ENCODE peak calls at places on chromosomes 12 and 14, in ten cellular contexts. One of them, this sample, is unnamed.

GRCh38 chr14:23284654-23285529 is 1.0 kb downstream of the HOMEZ start:
- DNase-seq in transverse colon: no peak
- DNase-seq in substantia nigra: no peak
- DNase-seq in ELF-1: no peak
- DNase-seq in left ventricle myocardium inferior: no peak
- DNase-seq in AG08396: peak; percentile 35
- DNase-seq in stimulated activated CD4-positive, alpha-beta T cell treated with anti-CD3 and anti-CD28 coated beads, TNF-alpha, amount 100 ng/mL, for 1 hour: no peak
- DNase-seq in NCI-H82: no peak
- DNase-seq in activated T-helper 1 cell treated with anti-CD3 and anti-CD28 coated beads, Interleukin-12 subunit alpha, Interleukin-12 subunit beta, Interleukin-2, Interleukin-4 antibody, amounts not matched to agents 30 ng/mL and 10 ng/mL and 1 ng/mL, durations not matched to agents 14 hours and 24 hours and 36 hours: no peak
- DNase-seq in NCI-H2171 treated with DMSO at 0.1 percent for 48 hours: peak; percentile 19
- DNase-seq in this sample: peak; percentile 38

GRCh38 chr12:53061404-53062010 is 11.6 kb downstream of the TNS2 start:
- DNase-seq in NCI-H82: peak; percentile 67
- DNase-seq in stimulated activated CD4-positive, alpha-beta T cell treated with anti-CD3 and anti-CD28 coated beads, TNF-alpha, amount 100 ng/mL, for 1 hour: no peak
- DNase-seq in NCI-H2171 treated with DMSO at 0.1 percent for 48 hours: peak; percentile 84
- DNase-seq in left ventricle myocardium inferior: no peak
- DNase-seq in transverse colon: peak; percentile 78
- DNase-seq in AG08396: no peak
- DNase-seq in substantia nigra: no peak
- DNase-seq in activated T-helper 1 cell treated with anti-CD3 and anti-CD28 coated beads, Interleukin-12 subunit alpha, Interleukin-12 subunit beta, Interleukin-2, Interleukin-4 antibody, amounts not matched to agents 30 ng/mL and 10 ng/mL and 1 ng/mL, durations not matched to agents 14 hours and 24 hours and 36 hours: no peak
- DNase-seq in ELF-1: no peak
- DNase-seq in this sample: no peak

GRCh38 chr14:84404246-84404645 is 1125.7 kb upstream of the FLRT2 start:
- DNase-seq in substantia nigra: no peak
- DNase-seq in NCI-H82: no peak
- DNase-seq in NCI-H2171 treated with DMSO at 0.1 percent for 48 hours: peak; percentile 62
- DNase-seq in AG08396: no peak
- DNase-seq in stimulated activated CD4-positive, alpha-beta T cell treated with anti-CD3 and anti-CD28 coated beads, TNF-alpha, amount 100 ng/mL, for 1 hour: no peak
- DNase-seq in activated T-helper 1 cell treated with anti-CD3 and anti-CD28 coated beads, Interleukin-12 subunit alpha, Interleukin-12 subunit beta, Interleukin-2, Interleukin-4 antibody, amounts not matched to agents 30 ng/mL and 10 ng/mL and 1 ng/mL, durations not matched to agents 14 hours and 24 hours and 36 hours: no peak
- DNase-seq in ELF-1: no peak
- DNase-seq in left ventricle myocardium inferior: no peak
- DNase-seq in transverse colon: no peak
- DNase-seq in this sample: no peak

GRCh38 chr12:88242161-88242925 is 100.2 kb downstream of the TMTC3 start:
- DNase-seq in NCI-H82: no peak
- DNase-seq in transverse colon: no peak
- DNase-seq in left ventricle myocardium inferior: no peak
- DNase-seq in substantia nigra: no peak
- DNase-seq in NCI-H2171 treated with DMSO at 0.1 percent for 48 hours: no peak
- DNase-seq in activated T-helper 1 cell treated with anti-CD3 and anti-CD28 coated beads, Interleukin-12 subunit alpha, Interleukin-12 subunit beta, Interleukin-2, Interleukin-4 antibody, amounts not matched to agents 30 ng/mL and 10 ng/mL and 1 ng/mL, durations not matched to agents 14 hours and 24 hours and 36 hours: no peak
- DNase-seq in ELF-1: no peak
- DNase-seq in AG08396: peak; percentile 66
- DNase-seq in stimulated activated CD4-positive, alpha-beta T cell treated with anti-CD3 and anti-CD28 coated beads, TNF-alpha, amount 100 ng/mL, for 1 hour: no peak
- DNase-seq in this sample: no peak

GRCh38 chr12:52167578-52167977 is 24.2 kb downstream of the KRT80 start:
- DNase-seq in substantia nigra: no peak
- DNase-seq in activated T-helper 1 cell treated with anti-CD3 and anti-CD28 coated beads, Interleukin-12 subunit alpha, Interleukin-12 subunit beta, Interleukin-2, Interleukin-4 antibody, amounts not matched to agents 30 ng/mL and 10 ng/mL and 1 ng/mL, durations not matched to agents 14 hours and 24 hours and 36 hours: no peak
- DNase-seq in NCI-H2171 treated with DMSO at 0.1 percent for 48 hours: no peak
- DNase-seq in NCI-H82: no peak
- DNase-seq in ELF-1: no peak
- DNase-seq in left ventricle myocardium inferior: no peak
- DNase-seq in AG08396: no peak
- DNase-seq in stimulated activated CD4-positive, alpha-beta T cell treated with anti-CD3 and anti-CD28 coated beads, TNF-alpha, amount 100 ng/mL, for 1 hour: no peak
- DNase-seq in transverse colon: no peak
- DNase-seq in this sample: no peak

GRCh38 chr12:62248873-62249272 is 11.3 kb upstream of the USP15 start:
- DNase-seq in AG08396: no peak
- DNase-seq in transverse colon: no peak
- DNase-seq in substantia nigra: no peak
- DNase-seq in left ventricle myocardium inferior: no peak
- DNase-seq in ELF-1: no peak
- DNase-seq in NCI-H2171 treated with DMSO at 0.1 percent for 48 hours: no peak
- DNase-seq in NCI-H82: no peak
- DNase-seq in activated T-helper 1 cell treated with anti-CD3 and anti-CD28 coated beads, Interleukin-12 subunit alpha, Interleukin-12 subunit beta, Interleukin-2, Interleukin-4 antibody, amounts not matched to agents 30 ng/mL and 10 ng/mL and 1 ng/mL, durations not matched to agents 14 hours and 24 hours and 36 hours: no peak
- DNase-seq in stimulated activated CD4-positive, alpha-beta T cell treated with anti-CD3 and anti-CD28 coated beads, TNF-alpha, amount 100 ng/mL, for 1 hour: no peak
- DNase-seq in this sample: no peak

GRCh38 chr14:73723411-73723798 is 9.2 kb upstream of the PNMA1 start:
- DNase-seq in transverse colon: no peak
- DNase-seq in NCI-H82: no peak
- DNase-seq in stimulated activated CD4-positive, alpha-beta T cell treated with anti-CD3 and anti-CD28 coated beads, TNF-alpha, amount 100 ng/mL, for 1 hour: no peak
- DNase-seq in AG08396: no peak
- DNase-seq in ELF-1: no peak
- DNase-seq in activated T-helper 1 cell treated with anti-CD3 and anti-CD28 coated beads, Interleukin-12 subunit alpha, Interleukin-12 subunit beta, Interleukin-2, Interleukin-4 antibody, amounts not matched to agents 30 ng/mL and 10 ng/mL and 1 ng/mL, durations not matched to agents 14 hours and 24 hours and 36 hours: no peak
- DNase-seq in NCI-H2171 treated with DMSO at 0.1 percent for 48 hours: no peak
- DNase-seq in substantia nigra: no peak
- DNase-seq in left ventricle myocardium inferior: no peak
- DNase-seq in this sample: no peak

GRCh38 chr12:127245009-127245408 is 1022.0 kb upstream of the TMEM132C start:
- DNase-seq in AG08396: peak; percentile 11
- DNase-seq in stimulated activated CD4-positive, alpha-beta T cell treated with anti-CD3 and anti-CD28 coated beads, TNF-alpha, amount 100 ng/mL, for 1 hour: no peak
- DNase-seq in activated T-helper 1 cell treated with anti-CD3 and anti-CD28 coated beads, Interleukin-12 subunit alpha, Interleukin-12 subunit beta, Interleukin-2, Interleukin-4 antibody, amounts not matched to agents 30 ng/mL and 10 ng/mL and 1 ng/mL, durations not matched to agents 14 hours and 24 hours and 36 hours: no peak
- DNase-seq in transverse colon: no peak
- DNase-seq in NCI-H2171 treated with DMSO at 0.1 percent for 48 hours: no peak
- DNase-seq in NCI-H82: no peak
- DNase-seq in substantia nigra: no peak
- DNase-seq in left ventricle myocardium inferior: no peak
- DNase-seq in ELF-1: no peak
- DNase-seq in this sample: no peak

GRCh38 chr14:76872796-76873432 is 46.7 kb downstream of the LRRC74A start:
- DNase-seq in AG08396: peak; percentile 78
- DNase-seq in left ventricle myocardium inferior: peak; percentile 58
- DNase-seq in transverse colon: peak; percentile 55
- DNase-seq in activated T-helper 1 cell treated with anti-CD3 and anti-CD28 coated beads, Interleukin-12 subunit alpha, Interleukin-12 subunit beta, Interleukin-2, Interleukin-4 antibody, amounts not matched to agents 30 ng/mL and 10 ng/mL and 1 ng/mL, durations not matched to agents 14 hours and 24 hours and 36 hours: peak; percentile 39
- DNase-seq in NCI-H2171 treated with DMSO at 0.1 percent for 48 hours: peak; percentile 67
- DNase-seq in substantia nigra: peak; percentile 18
- DNase-seq in stimulated activated CD4-positive, alpha-beta T cell treated with anti-CD3 and anti-CD28 coated beads, TNF-alpha, amount 100 ng/mL, for 1 hour: peak; percentile 29
- DNase-seq in NCI-H82: peak; percentile 72
- DNase-seq in ELF-1: peak; percentile 73
- DNase-seq in this sample: peak; percentile 39

GRCh38 chr12:124852911-124853441 is 10.7 kb downstream of the SCARB1 start:
- DNase-seq in substantia nigra: no peak
- DNase-seq in stimulated activated CD4-positive, alpha-beta T cell treated with anti-CD3 and anti-CD28 coated beads, TNF-alpha, amount 100 ng/mL, for 1 hour: no peak
- DNase-seq in activated T-helper 1 cell treated with anti-CD3 and anti-CD28 coated beads, Interleukin-12 subunit alpha, Interleukin-12 subunit beta, Interleukin-2, Interleukin-4 antibody, amounts not matched to agents 30 ng/mL and 10 ng/mL and 1 ng/mL, durations not matched to agents 14 hours and 24 hours and 36 hours: no peak
- DNase-seq in NCI-H2171 treated with DMSO at 0.1 percent for 48 hours: no peak
- DNase-seq in left ventricle myocardium inferior: no peak
- DNase-seq in ELF-1: no peak
- DNase-seq in transverse colon: no peak
- DNase-seq in NCI-H82: no peak
- DNase-seq in AG08396: no peak
- DNase-seq in this sample: no peak

GRCh38 chr14:91009501-91010152 is 50.8 kb downstream of the RPS6KA5 start:
- DNase-seq in stimulated activated CD4-positive, alpha-beta T cell treated with anti-CD3 and anti-CD28 coated beads, TNF-alpha, amount 100 ng/mL, for 1 hour: no peak
- DNase-seq in AG08396: no peak
- DNase-seq in ELF-1: no peak
- DNase-seq in activated T-helper 1 cell treated with anti-CD3 and anti-CD28 coated beads, Interleukin-12 subunit alpha, Interleukin-12 subunit beta, Interleukin-2, Interleukin-4 antibody, amounts not matched to agents 30 ng/mL and 10 ng/mL and 1 ng/mL, durations not matched to agents 14 hours and 24 hours and 36 hours: peak; percentile 11
- DNase-seq in left ventricle myocardium inferior: no peak
- DNase-seq in NCI-H2171 treated with DMSO at 0.1 percent for 48 hours: no peak
- DNase-seq in substantia nigra: no peak
- DNase-seq in transverse colon: no peak
- DNase-seq in NCI-H82: no peak
- DNase-seq in this sample: peak; percentile 32

GRCh38 chr14:99195602-99196309 is 76.2 kb downstream of the BCL11B start:
- DNase-seq in transverse colon: no peak
- DNase-seq in NCI-H82: no peak
- DNase-seq in AG08396: no peak
- DNase-seq in left ventricle myocardium inferior: no peak
- DNase-seq in activated T-helper 1 cell treated with anti-CD3 and anti-CD28 coated beads, Interleukin-12 subunit alpha, Interleukin-12 subunit beta, Interleukin-2, Interleukin-4 antibody, amounts not matched to agents 30 ng/mL and 10 ng/mL and 1 ng/mL, durations not matched to agents 14 hours and 24 hours and 36 hours: no peak
- DNase-seq in ELF-1: no peak
- DNase-seq in NCI-H2171 treated with DMSO at 0.1 percent for 48 hours: peak; percentile 64
- DNase-seq in substantia nigra: no peak
- DNase-seq in stimulated activated CD4-positive, alpha-beta T cell treated with anti-CD3 and anti-CD28 coated beads, TNF-alpha, amount 100 ng/mL, for 1 hour: no peak
- DNase-seq in this sample: no peak

GRCh38 chr14:85535916-85536834 is 6.2 kb downstream of the FLRT2 start:
- DNase-seq in ELF-1: peak; percentile 19
- DNase-seq in NCI-H2171 treated with DMSO at 0.1 percent for 48 hours: peak; percentile 67
- DNase-seq in AG08396: peak; percentile 61
- DNase-seq in left ventricle myocardium inferior: no peak
- DNase-seq in NCI-H82: no peak
- DNase-seq in substantia nigra: no peak
- DNase-seq in stimulated activated CD4-positive, alpha-beta T cell treated with anti-CD3 and anti-CD28 coated beads, TNF-alpha, amount 100 ng/mL, for 1 hour: no peak
- DNase-seq in activated T-helper 1 cell treated with anti-CD3 and anti-CD28 coated beads, Interleukin-12 subunit alpha, Interleukin-12 subunit beta, Interleukin-2, Interleukin-4 antibody, amounts not matched to agents 30 ng/mL and 10 ng/mL and 1 ng/mL, durations not matched to agents 14 hours and 24 hours and 36 hours: no peak
- DNase-seq in transverse colon: no peak
- DNase-seq in this sample: peak; percentile 50

GRCh38 chr12:53180931-53181645 is 363 bp upstream of the CSAD start:
- DNase-seq in substantia nigra: no peak
- DNase-seq in transverse colon: peak; percentile 75
- DNase-seq in ELF-1: peak; percentile 77
- DNase-seq in AG08396: peak; percentile 86
- DNase-seq in NCI-H2171 treated with DMSO at 0.1 percent for 48 hours: peak; percentile 85
- DNase-seq in activated T-helper 1 cell treated with anti-CD3 and anti-CD28 coated beads, Interleukin-12 subunit alpha, Interleukin-12 subunit beta, Interleukin-2, Interleukin-4 antibody, amounts not matched to agents 30 ng/mL and 10 ng/mL and 1 ng/mL, durations not matched to agents 14 hours and 24 hours and 36 hours: peak; percentile 73
- DNase-seq in stimulated activated CD4-positive, alpha-beta T cell treated with anti-CD3 and anti-CD28 coated beads, TNF-alpha, amount 100 ng/mL, for 1 hour: peak; percentile 48
- DNase-seq in left ventricle myocardium inferior: peak; percentile 80
- DNase-seq in NCI-H82: peak; percentile 91
- DNase-seq in this sample: peak; percentile 87

GRCh38 chr14:44154889-44155288 is 352.2 kb downstream of the FSCB start:
- DNase-seq in stimulated activated CD4-positive, alpha-beta T cell treated with anti-CD3 and anti-CD28 coated beads, TNF-alpha, amount 100 ng/mL, for 1 hour: no peak
- DNase-seq in left ventricle myocardium inferior: no peak
- DNase-seq in AG08396: no peak
- DNase-seq in substantia nigra: no peak
- DNase-seq in activated T-helper 1 cell treated with anti-CD3 and anti-CD28 coated beads, Interleukin-12 subunit alpha, Interleukin-12 subunit beta, Interleukin-2, Interleukin-4 antibody, amounts not matched to agents 30 ng/mL and 10 ng/mL and 1 ng/mL, durations not matched to agents 14 hours and 24 hours and 36 hours: no peak
- DNase-seq in NCI-H82: no peak
- DNase-seq in ELF-1: no peak
- DNase-seq in NCI-H2171 treated with DMSO at 0.1 percent for 48 hours: no peak
- DNase-seq in transverse colon: no peak
- DNase-seq in this sample: no peak

GRCh38 chr14:70023871-70024270 is 144.7 kb downstream of the SMOC1 start:
- DNase-seq in ELF-1: no peak
- DNase-seq in transverse colon: no peak
- DNase-seq in stimulated activated CD4-positive, alpha-beta T cell treated with anti-CD3 and anti-CD28 coated beads, TNF-alpha, amount 100 ng/mL, for 1 hour: no peak
- DNase-seq in NCI-H82: no peak
- DNase-seq in AG08396: no peak
- DNase-seq in activated T-helper 1 cell treated with anti-CD3 and anti-CD28 coated beads, Interleukin-12 subunit alpha, Interleukin-12 subunit beta, Interleukin-2, Interleukin-4 antibody, amounts not matched to agents 30 ng/mL and 10 ng/mL and 1 ng/mL, durations not matched to agents 14 hours and 24 hours and 36 hours: no peak
- DNase-seq in NCI-H2171 treated with DMSO at 0.1 percent for 48 hours: no peak
- DNase-seq in substantia nigra: no peak
- DNase-seq in left ventricle myocardium inferior: no peak
- DNase-seq in this sample: no peak

GRCh38 chr12:1777798-1778197 is 42.6 kb upstream of the LRTM2 start:
- DNase-seq in ELF-1: no peak
- DNase-seq in transverse colon: no peak
- DNase-seq in left ventricle myocardium inferior: no peak
- DNase-seq in NCI-H82: no peak
- DNase-seq in activated T-helper 1 cell treated with anti-CD3 and anti-CD28 coated beads, Interleukin-12 subunit alpha, Interleukin-12 subunit beta, Interleukin-2, Interleukin-4 antibody, amounts not matched to agents 30 ng/mL and 10 ng/mL and 1 ng/mL, durations not matched to agents 14 hours and 24 hours and 36 hours: no peak
- DNase-seq in stimulated activated CD4-positive, alpha-beta T cell treated with anti-CD3 and anti-CD28 coated beads, TNF-alpha, amount 100 ng/mL, for 1 hour: no peak
- DNase-seq in AG08396: peak; percentile 51
- DNase-seq in substantia nigra: no peak
- DNase-seq in NCI-H2171 treated with DMSO at 0.1 percent for 48 hours: no peak
- DNase-seq in this sample: no peak

GRCh38 chr14:55572578-55572977 is 7.4 kb upstream of the KTN1 start:
- DNase-seq in NCI-H82: peak; percentile 7
- DNase-seq in stimulated activated CD4-positive, alpha-beta T cell treated with anti-CD3 and anti-CD28 coated beads, TNF-alpha, amount 100 ng/mL, for 1 hour: no peak
- DNase-seq in AG08396: no peak
- DNase-seq in left ventricle myocardium inferior: no peak
- DNase-seq in NCI-H2171 treated with DMSO at 0.1 percent for 48 hours: peak; percentile 13
- DNase-seq in substantia nigra: no peak
- DNase-seq in ELF-1: no peak
- DNase-seq in transverse colon: no peak
- DNase-seq in activated T-helper 1 cell treated with anti-CD3 and anti-CD28 coated beads, Interleukin-12 subunit alpha, Interleukin-12 subunit beta, Interleukin-2, Interleukin-4 antibody, amounts not matched to agents 30 ng/mL and 10 ng/mL and 1 ng/mL, durations not matched to agents 14 hours and 24 hours and 36 hours: no peak
- DNase-seq in this sample: no peak

GRCh38 chr14:93937519-93937918 is 10.4 kb downstream of the FAM181A start:
- DNase-seq in ELF-1: no peak
- DNase-seq in substantia nigra: no peak
- DNase-seq in NCI-H82: no peak
- DNase-seq in stimulated activated CD4-positive, alpha-beta T cell treated with anti-CD3 and anti-CD28 coated beads, TNF-alpha, amount 100 ng/mL, for 1 hour: no peak
- DNase-seq in left ventricle myocardium inferior: no peak
- DNase-seq in AG08396: no peak
- DNase-seq in transverse colon: no peak
- DNase-seq in activated T-helper 1 cell treated with anti-CD3 and anti-CD28 coated beads, Interleukin-12 subunit alpha, Interleukin-12 subunit beta, Interleukin-2, Interleukin-4 antibody, amounts not matched to agents 30 ng/mL and 10 ng/mL and 1 ng/mL, durations not matched to agents 14 hours and 24 hours and 36 hours: no peak
- DNase-seq in NCI-H2171 treated with DMSO at 0.1 percent for 48 hours: peak; percentile 97
- DNase-seq in this sample: no peak

GRCh38 chr12:15852383-15852782 is 29.8 kb upstream of the STRAP start:
- DNase-seq in activated T-helper 1 cell treated with anti-CD3 and anti-CD28 coated beads, Interleukin-12 subunit alpha, Interleukin-12 subunit beta, Interleukin-2, Interleukin-4 antibody, amounts not matched to agents 30 ng/mL and 10 ng/mL and 1 ng/mL, durations not matched to agents 14 hours and 24 hours and 36 hours: no peak
- DNase-seq in substantia nigra: no peak
- DNase-seq in left ventricle myocardium inferior: no peak
- DNase-seq in transverse colon: no peak
- DNase-seq in NCI-H82: no peak
- DNase-seq in ELF-1: no peak
- DNase-seq in stimulated activated CD4-positive, alpha-beta T cell treated with anti-CD3 and anti-CD28 coated beads, TNF-alpha, amount 100 ng/mL, for 1 hour: no peak
- DNase-seq in AG08396: no peak
- DNase-seq in NCI-H2171 treated with DMSO at 0.1 percent for 48 hours: no peak
- DNase-seq in this sample: no peak

GRCh38 chr12:53268637-53269562 is 801 bp downstream of the ESPL1 start:
- DNase-seq in substantia nigra: no peak
- DNase-seq in transverse colon: no peak
- DNase-seq in left ventricle myocardium inferior: no peak
- DNase-seq in ELF-1: peak; percentile 70
- DNase-seq in NCI-H2171 treated with DMSO at 0.1 percent for 48 hours: no peak
- DNase-seq in AG08396: peak; percentile 29
- DNase-seq in NCI-H82: no peak
- DNase-seq in stimulated activated CD4-positive, alpha-beta T cell treated with anti-CD3 and anti-CD28 coated beads, TNF-alpha, amount 100 ng/mL, for 1 hour: no peak
- DNase-seq in activated T-helper 1 cell treated with anti-CD3 and anti-CD28 coated beads, Interleukin-12 subunit alpha, Interleukin-12 subunit beta, Interleukin-2, Interleukin-4 antibody, amounts not matched to agents 30 ng/mL and 10 ng/mL and 1 ng/mL, durations not matched to agents 14 hours and 24 hours and 36 hours: no peak
- DNase-seq in this sample: no peak

GRCh38 chr12:73906757-73907156 is 630.9 kb upstream of the ATXN7L3B start:
- DNase-seq in transverse colon: no peak
- DNase-seq in NCI-H2171 treated with DMSO at 0.1 percent for 48 hours: no peak
- DNase-seq in NCI-H82: peak; percentile 17
- DNase-seq in activated T-helper 1 cell treated with anti-CD3 and anti-CD28 coated beads, Interleukin-12 subunit alpha, Interleukin-12 subunit beta, Interleukin-2, Interleukin-4 antibody, amounts not matched to agents 30 ng/mL and 10 ng/mL and 1 ng/mL, durations not matched to agents 14 hours and 24 hours and 36 hours: no peak
- DNase-seq in ELF-1: no peak
- DNase-seq in substantia nigra: no peak
- DNase-seq in AG08396: no peak
- DNase-seq in stimulated activated CD4-positive, alpha-beta T cell treated with anti-CD3 and anti-CD28 coated beads, TNF-alpha, amount 100 ng/mL, for 1 hour: no peak
- DNase-seq in left ventricle myocardium inferior: no peak
- DNase-seq in this sample: no peak

GRCh38 chr12:4379410-4379809 is at the start of gene FGF23:
- DNase-seq in left ventricle myocardium inferior: no peak
- DNase-seq in substantia nigra: no peak
- DNase-seq in AG08396: peak; percentile 43
- DNase-seq in ELF-1: peak; percentile 92
- DNase-seq in stimulated activated CD4-positive, alpha-beta T cell treated with anti-CD3 and anti-CD28 coated beads, TNF-alpha, amount 100 ng/mL, for 1 hour: no peak
- DNase-seq in transverse colon: no peak
- DNase-seq in NCI-H82: peak; percentile 48
- DNase-seq in activated T-helper 1 cell treated with anti-CD3 and anti-CD28 coated beads, Interleukin-12 subunit alpha, Interleukin-12 subunit beta, Interleukin-2, Interleukin-4 antibody, amounts not matched to agents 30 ng/mL and 10 ng/mL and 1 ng/mL, durations not matched to agents 14 hours and 24 hours and 36 hours: no peak
- DNase-seq in NCI-H2171 treated with DMSO at 0.1 percent for 48 hours: peak; percentile 34
- DNase-seq in this sample: no peak

This sample was measured in midbrain.